ENCODE peak calls at places on chromosome 9, in eight cellular contexts. A is fibroblast of pulmonary artery, S is A549, Z is kidney, Q is natural killer cell, K is fibroblast of mammary gland, N is HepG2, M is AG09309. R is an unnamed sample.

GRCh38 chr9:6079386-6079785 is 64.0 kb upstream of the RANBP6 start:
- DNase-seq in A (no peak), S (no peak), Z (no peak), Q (no peak), K (no peak), N (no peak), M (no peak), R (no peak)

GRCh38 chr9:92727716-92728700 is 36.6 kb downstream of the BICD2 start:
- DNase-seq in A (no peak), S (no peak), Z (peak), Q (no peak), K (no peak), N (no peak), M (no peak), R (no peak)

GRCh38 chr9:121445986-121446385 is 53.7 kb downstream of the GGTA1 start:
- DNase-seq in A (no peak), S (no peak), Z (no peak), Q (no peak), K (no peak), N (no peak), M (no peak), R (no peak)

GRCh38 chr9:19102181-19102630 is 498 bp downstream of the HAUS6 start:
- DNase-seq in A (no peak), S (peak), Z (peak), Q (no peak), K (no peak), N (peak), M (no peak), R (no peak)

GRCh38 chr9:89093201-89093600 is 85.4 kb downstream of the SHC3 start:
- DNase-seq in A (no peak), S (no peak), Z (no peak), Q (no peak), K (no peak), N (no peak), M (no peak), R (no peak)

GRCh38 chr9:27212191-27212590 is 84.8 kb downstream of the EQTN start:
- DNase-seq in A (no peak), S (no peak), Z (no peak), Q (no peak), K (no peak), N (no peak), M (no peak), R (no peak)

GRCh38 chr9:127202461-127203139 is 62.0 kb upstream of the GARNL3 start:
- DNase-seq in A (no peak), S (no peak), Z (peak), Q (no peak), K (peak), N (no peak), M (no peak), R (no peak)

GRCh38 chr9:36039696-36040095 is 3.0 kb downstream of the RECK start:
- DNase-seq in A (peak), S (no peak), Z (no peak), Q (no peak), K (peak), N (no peak), M (no peak), R (no peak)

GRCh38 chr9:68416891-68417570 is 60.6 kb downstream of the PGM5 start:
- DNase-seq in A (no peak), S (no peak), Z (no peak), Q (no peak), K (peak), N (no peak), M (no peak), R (no peak)

GRCh38 chr9:36603006-36603405 is 30.3 kb downstream of the MELK start:
- DNase-seq in A (peak), S (no peak), Z (no peak), Q (no peak), K (peak), N (no peak), M (no peak), R (no peak)

GRCh38 chr9:20437466-20437865 is 184.8 kb downstream of the MLLT3 start:
- DNase-seq in A (peak), S (no peak), Z (no peak), Q (no peak), K (peak), N (no peak), M (peak), R (no peak)

GRCh38 chr9:21252727-21253547 is 13.1 kb upstream of the IFNA14 start:
- DNase-seq in A (peak), S (peak), Z (peak), Q (no peak), K (peak), N (peak), M (no peak), R (no peak)

GRCh38 chr9:132572921-132573320 is 9.5 kb upstream of the BARHL1 start:
- DNase-seq in A (peak), S (no peak), Z (peak), Q (no peak), K (peak), N (no peak), M (no peak), R (no peak)

GRCh38 chr9:98536542-98537173 is 172.1 kb downstream of the GABBR2 start:
- DNase-seq in A (no peak), S (no peak), Z (no peak), Q (no peak), K (no peak), N (peak), M (no peak), R (no peak)

GRCh38 chr9:98678244-98678842 is 30.4 kb downstream of the GABBR2 start:
- DNase-seq in A (peak), S (peak), Z (no peak), Q (no peak), K (peak), N (no peak), M (no peak), R (no peak)

GRCh38 chr9:133513214-133514088 is 11.3 kb downstream of the MYMK start:
- DNase-seq in A (no peak), S (no peak), Z (peak), Q (no peak), K (no peak), N (no peak), M (no peak), R (no peak)

GRCh38 chr9:128916204-128916603 is 4.6 kb upstream of the PHYHD1 start:
- DNase-seq in A (no peak), S (no peak), Z (no peak), Q (no peak), K (peak), N (no peak), M (no peak), R (no peak)

GRCh38 chr9:4548796-4549725 is 58.8 kb downstream of the SLC1A1 start:
- DNase-seq in A (no peak), S (peak), Z (no peak), Q (no peak), K (peak), N (peak), M (no peak), R (peak)
- TF ChIP-seq CTCF in A (peak), S (peak), Z (no peak), Q (no peak), K (peak), N (peak), M (peak), R (peak)

GRCh38 chr9:33264473-33265177 is at the start of the genes BAG1 and CHMP5:
- DNase-seq in A (peak), S (peak), Z (peak), Q (peak), K (peak), N (peak), M (peak), R (peak)
- TF ChIP-seq CTCF in A (peak), S (no peak), Z (peak), Q (no peak), K (peak), N (peak), M (peak), R (peak)

DNA sequence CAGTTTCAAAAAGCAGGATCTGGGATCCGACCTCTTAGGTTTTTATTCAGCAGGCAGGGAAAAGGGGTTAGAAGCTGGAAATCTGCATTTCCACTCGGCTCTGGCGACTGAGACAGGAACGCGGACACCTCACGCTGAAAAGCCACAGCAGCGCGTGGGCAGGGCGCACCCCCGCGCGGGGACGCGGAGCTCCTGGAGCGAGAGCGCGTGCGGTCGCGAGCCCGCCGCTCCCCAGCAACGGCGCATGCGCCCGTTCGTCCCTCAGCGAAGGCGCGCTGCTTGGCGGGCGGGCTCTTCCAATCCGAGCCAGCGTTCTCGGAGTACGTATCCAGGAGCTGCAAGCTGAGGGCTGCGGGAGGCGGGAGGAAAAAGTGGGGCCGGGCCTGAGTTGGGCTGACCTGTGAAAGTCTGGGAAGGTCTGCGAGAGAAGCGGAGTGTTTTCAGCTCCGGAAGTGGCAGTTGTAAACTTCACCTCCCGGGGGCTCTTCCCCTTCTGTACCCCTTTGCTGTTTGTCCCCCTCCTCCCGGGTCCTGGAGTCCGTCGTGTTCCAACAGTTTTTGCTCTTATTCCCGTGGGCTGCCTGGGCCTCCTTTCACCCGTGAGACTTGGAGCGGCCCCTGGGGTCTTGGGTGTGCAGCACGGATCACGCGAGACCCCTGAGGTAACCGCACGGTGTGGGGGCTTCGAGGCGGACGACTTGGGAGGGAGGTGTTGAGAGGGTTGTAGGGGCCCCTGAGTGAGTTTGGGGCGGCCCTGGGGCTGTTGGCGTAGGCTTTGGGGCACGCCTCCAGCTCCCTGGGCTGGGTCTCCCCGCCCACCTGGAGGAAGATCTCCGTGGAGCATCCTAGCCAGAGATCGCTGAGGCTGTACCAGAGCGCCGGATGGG is at the start of gene CCDC171:
- DNase-seq in A (peak), S (peak), Z (peak), Q (peak), K (peak), N (peak), M (peak), R (peak)
- TF ChIP-seq CTCF in A (no peak), S (no peak), Z (no peak), Q (no peak), K (no peak), N (no peak), M (no peak), R (no peak)

GRCh38 chr9:4662108-4662988 is at the start of gene PLPP6:
- DNase-seq in A (peak), S (peak), Z (peak), Q (peak), K (peak), N (peak), M (no peak), R (peak)
- TF ChIP-seq CTCF in A (peak), S (peak), Z (peak), Q (peak), K (peak), N (peak), M (peak), R (peak)

GRCh38 chr9:16257604-16258003 is 612.9 kb downstream of the BNC2 start:
- DNase-seq in A (peak), S (no peak), Z (no peak), Q (no peak), K (peak), N (no peak), M (no peak), R (no peak)
- TF ChIP-seq CTCF in A (peak), S (peak), Z (peak), Q (no peak), K (peak), N (no peak), M (peak), R (peak)

DNA sequence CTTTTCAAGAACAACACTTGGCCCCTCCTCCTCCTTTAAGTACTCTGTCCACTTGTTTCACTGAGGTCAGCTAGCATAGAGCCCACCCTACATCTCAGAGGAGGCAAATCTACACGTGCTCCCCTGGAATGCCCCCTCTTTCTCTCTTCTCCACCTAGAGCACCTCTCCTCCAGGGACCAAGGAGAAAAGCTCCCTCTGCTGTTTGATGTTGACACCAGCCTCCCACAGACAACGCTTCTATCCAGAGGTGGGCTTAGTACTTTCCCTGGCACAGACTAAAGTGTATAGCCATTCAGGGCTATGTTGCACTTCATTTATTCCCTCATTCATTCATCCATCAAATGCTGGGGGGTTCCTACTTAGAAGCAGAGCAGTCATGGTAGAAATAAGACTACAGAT is 68.2 kb upstream of the TAF1L start:
- DNase-seq in A (no peak), S (no peak), Z (no peak), Q (no peak), K (no peak), N (peak), M (no peak), R (no peak)
- TF ChIP-seq CTCF in A (peak), S (peak), Z (no peak), Q (no peak), K (peak), N (peak), M (peak), R (no peak)

DNA sequence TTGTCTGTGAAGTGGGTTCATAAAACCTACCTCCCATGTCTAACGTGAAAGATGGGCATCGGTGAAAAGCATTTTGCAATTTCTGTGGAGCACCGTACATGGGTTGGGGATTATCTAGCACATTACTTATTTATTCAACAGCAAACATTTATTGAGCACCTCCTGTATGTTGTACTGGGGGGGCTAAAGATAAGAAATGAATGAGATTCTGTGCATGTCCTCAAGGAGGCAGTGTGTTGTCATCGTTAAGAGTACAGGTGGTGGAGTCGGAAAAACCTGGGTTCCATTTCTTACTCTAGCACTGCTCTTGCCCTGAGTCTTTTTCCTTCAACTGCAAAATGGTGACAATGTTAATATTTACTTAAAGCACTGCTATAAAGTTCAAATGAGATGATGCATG is 30.4 kb upstream of the DENND1A start:
- DNase-seq in A (no peak), S (no peak), Z (no peak), Q (no peak), K (no peak), N (no peak), M (no peak), R (no peak)
- TF ChIP-seq CTCF in A (no peak), S (peak), Z (no peak), Q (no peak), K (peak), N (no peak), M (no peak), R (peak)

DNA sequence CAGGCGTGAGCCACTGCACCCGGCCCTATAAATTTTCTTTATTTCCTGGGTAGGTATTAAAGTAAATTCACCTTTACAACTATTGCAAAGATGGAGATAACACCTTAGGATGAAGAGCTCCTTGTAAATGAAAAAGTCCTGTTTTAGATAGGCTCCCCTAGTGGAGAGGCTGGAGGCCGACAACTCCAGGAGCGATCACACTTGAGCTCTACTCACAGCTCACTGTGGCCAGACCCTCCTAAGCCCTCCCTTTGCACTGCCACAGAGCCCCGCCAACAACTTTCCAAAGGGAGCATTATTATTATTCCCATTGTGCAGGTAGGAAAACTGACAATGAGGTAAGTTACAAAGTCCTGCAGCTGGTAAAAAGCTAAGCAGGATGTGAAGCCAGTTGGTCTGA is 139.1 kb upstream of the ERCC6L2 start:
- DNase-seq in A (no peak), S (peak), Z (no peak), Q (no peak), K (no peak), N (no peak), M (no peak), R (no peak)
- TF ChIP-seq CTCF in A (peak), S (peak), Z (no peak), Q (no peak), K (peak), N (peak), M (peak), R (peak)

R was measured in progenitor cell of endocrine pancreas.